ENCODE peak calls at places on chromosomes 13 and 19, in seven cellular contexts. M is uterus, O is endothelial cell of umbilical vein, U is HCT116, F is transverse colon, Z is H1, Y is K562. T is an unnamed sample.

GRCh38 chr19:49581007-49581508 is at the start of gene PRRG2:
- DNase-seq in Y (peak; percentile 19), Z (peak; percentile 72), M (peak; percentile 25), O (no peak), U (peak; percentile 62), F (peak; percentile 70), T (no peak)

GRCh38 chr13:113652404-113653263 is 5.4 kb downstream of the ATP4B start:
- DNase-seq in F (peak; percentile 2), Y (no peak), U (no peak), O (no peak), Z (no peak), M (no peak), T (no peak)

GRCh38 chr19:4829001-4829712 is 2.4 kb downstream of the TICAM1 start:
- DNase-seq in U (no peak), F (peak; percentile 59), O (no peak), Z (no peak), Y (peak; percentile 6), M (no peak), T (no peak)

GRCh38 chr13:74273591-74273990 is 139.4 kb upstream of the KLF12 start:
- DNase-seq in M (no peak), U (no peak), Z (no peak), O (no peak), Y (no peak), F (no peak), T (no peak)

GRCh38 chr19:8209111-8209964 is at the start of gene CERS4:
- DNase-seq in O (no peak), M (peak; percentile 85), F (peak; percentile 76), Y (peak; percentile 97), U (no peak), Z (peak; percentile 92), T (peak; percentile 94)

GRCh38 chr13:82614086-82614485 is 1268.2 kb downstream of the SLITRK1 start:
- DNase-seq in M (no peak), Z (no peak), Y (no peak), U (no peak), F (no peak), O (no peak), T (no peak)

GRCh38 chr13:61950828-61951227 is 535.2 kb upstream of the PCDH20 start:
- DNase-seq in F (no peak), U (no peak), O (no peak), M (no peak), Y (no peak), Z (no peak), T (no peak)

GRCh38 chr13:79987761-79988160 is 353.2 kb downstream of the SPRY2 start:
- DNase-seq in U (no peak), O (no peak), F (no peak), Y (no peak), Z (no peak), M (no peak), T (no peak)

GRCh38 chr19:12669272-12670158 is 2.9 kb downstream of the WDR83 start:
- DNase-seq in O (peak; percentile 86), Y (peak; percentile 58), F (peak; percentile 81), M (peak; percentile 78), Z (peak; percentile 81), U (peak; percentile 82), T (peak; percentile 96)

GRCh38 chr19:35266904-35267817 is 1.6 kb upstream of the USF2 start:
- DNase-seq in U (no peak), F (peak; percentile 61), M (peak; percentile 66), Y (peak; percentile 71), Z (peak; percentile 70), O (peak; percentile 10), T (peak; percentile 91)

GRCh38 chr13:43365042-43365344 is 341.6 kb downstream of the DNAJC15 start:
- DNase-seq in Y (no peak), Z (no peak), U (no peak), M (no peak), O (no peak), F (no peak), T (no peak)

GRCh38 chr13:72390909-72391308 is 336.5 kb downstream of the MZT1 start:
- DNase-seq in Z (no peak), O (no peak), Y (no peak), F (no peak), M (no peak), U (peak; percentile 48), T (no peak)

GRCh38 chr13:42486711-42487198 is 87.2 kb upstream of the TNFSF11 start:
- DNase-seq in U (no peak), Y (no peak), M (no peak), F (no peak), O (peak; percentile 87), Z (no peak), T (no peak)

GRCh38 chr13:71712988-71713653 is 153.9 kb downstream of the DACH1 start:
- DNase-seq in M (no peak), Y (no peak), U (no peak), Z (no peak), O (peak; percentile 92), F (no peak), T (no peak)

GRCh38 chr13:22422023-22422422 is 751.1 kb downstream of the FGF9 start:
- DNase-seq in Y (no peak), F (no peak), U (no peak), M (no peak), Z (no peak), O (no peak), T (no peak)

GRCh38 chr13:102185375-102185984 is 216.4 kb downstream of the FGF14 start:
- DNase-seq in Z (no peak), U (no peak), M (no peak), Y (no peak), O (no peak), F (no peak), T (no peak)

GRCh38 chr19:27776020-27776419 is 1436.9 kb downstream of the UQCRFS1 start:
- DNase-seq in F (no peak), M (no peak), U (no peak), Y (peak; percentile 50), O (no peak), Z (peak; percentile 58), T (no peak)

GRCh38 chr19:55703790-55704215 is 28.8 kb downstream of the EPN1 start:
- DNase-seq in F (peak; percentile 69), Z (peak; percentile 92), Y (peak; percentile 82), M (no peak), O (peak; percentile 15), U (peak; percentile 4), T (peak; percentile 77)

GRCh38 chr13:48901786-48902185 is 73.9 kb upstream of the FNDC3A start:
- DNase-seq in O (no peak), Y (no peak), F (no peak), M (no peak), U (no peak), Z (no peak), T (no peak)

GRCh38 chr13:48904668-48905290 is 70.9 kb upstream of the FNDC3A start:
- DNase-seq in Y (no peak), F (no peak), U (no peak), O (no peak), Z (no peak), M (no peak), T (no peak)

GRCh38 chr13:48906200-48906599 is 69.5 kb upstream of the FNDC3A start:
- DNase-seq in F (no peak), Y (no peak), M (no peak), O (no peak), U (no peak), Z (no peak), T (no peak)

DNA sequence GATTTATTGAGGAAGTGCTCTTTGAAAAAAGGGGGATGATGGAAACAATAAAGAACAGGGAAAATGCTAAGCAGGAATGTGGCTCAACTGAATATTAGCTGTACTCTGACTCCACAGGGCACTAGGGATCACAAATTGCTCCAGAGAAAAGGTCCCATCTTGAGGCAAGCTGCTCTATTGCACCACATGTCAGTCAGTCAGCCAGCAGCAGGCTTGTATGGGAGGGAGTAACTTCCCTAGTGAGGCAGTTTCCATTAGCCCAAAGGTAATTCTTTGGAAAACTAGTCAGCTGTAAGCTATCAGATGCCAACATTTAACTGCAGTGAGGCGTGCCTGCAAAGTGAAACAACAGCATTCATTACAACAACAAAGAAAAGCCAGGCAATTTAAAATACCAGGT is 73.3 kb upstream of the FNDC3A start:
- DNase-seq in M (no peak), Z (no peak), O (no peak), U (no peak), F (no peak), Y (no peak), T (no peak)
- TF ChIP-seq CTCF in M (no peak), Z (no peak), O (no peak), U (no peak), F (no peak), Y (no peak), T (no peak)

GRCh38 chr13:110560606-110561334 is 752 bp downstream of the RAB20 start:
- DNase-seq in Z (no peak), M (no peak), O (peak; percentile 38), F (peak; percentile 38), Y (no peak), U (no peak), T (no peak)
- TF ChIP-seq POLR2A in Z (no peak), M (no peak), O (no peak), F (peak; percentile 26), Y (no peak), U (no peak), T (no peak)

GRCh38 chr19:1168562-1168873 is 5.5 kb downstream of the SBNO2 start:
- DNase-seq in M (no peak), O (no peak), U (no peak), F (no peak), Y (no peak), Z (no peak), T (no peak)
- H3K4me3 ChIP-seq in M (peak overlapping the region; percentile 34), O (no peak overlapping the region), U (no peak overlapping the region), F (no peak overlapping the region), Y (no peak overlapping the region), Z (no peak overlapping the region), T (no peak overlapping the region)

GRCh38 chr19:42322305-42322704 is 3.1 kb upstream of the MEGF8 start:
- DNase-seq in Y (no peak), M (no peak), O (no peak), U (no peak), Z (no peak), F (no peak), T (no peak)

GRCh38 chr19:42323473-42323851 is 2.0 kb upstream of the MEGF8 start:
- DNase-seq in M (no peak), Y (no peak), Z (peak; percentile 82), U (no peak), O (no peak), F (peak; percentile 21), T (no peak)

GRCh38 chr19:42325308-42325895 is at the start of gene MEGF8:
- DNase-seq in Z (peak; percentile 96), M (peak; percentile 99), Y (peak; percentile 97), O (peak; percentile 100), F (peak; percentile 99), U (peak; percentile 97), T (peak; percentile 96)

GRCh38 chr19:42324655-42325307 is 654 bp upstream of the MEGF8 start:
- DNase-seq in Y (no peak), F (peak; percentile 22), O (no peak), M (peak; percentile 33), Z (peak; percentile 60), U (no peak), T (no peak)

DNA sequence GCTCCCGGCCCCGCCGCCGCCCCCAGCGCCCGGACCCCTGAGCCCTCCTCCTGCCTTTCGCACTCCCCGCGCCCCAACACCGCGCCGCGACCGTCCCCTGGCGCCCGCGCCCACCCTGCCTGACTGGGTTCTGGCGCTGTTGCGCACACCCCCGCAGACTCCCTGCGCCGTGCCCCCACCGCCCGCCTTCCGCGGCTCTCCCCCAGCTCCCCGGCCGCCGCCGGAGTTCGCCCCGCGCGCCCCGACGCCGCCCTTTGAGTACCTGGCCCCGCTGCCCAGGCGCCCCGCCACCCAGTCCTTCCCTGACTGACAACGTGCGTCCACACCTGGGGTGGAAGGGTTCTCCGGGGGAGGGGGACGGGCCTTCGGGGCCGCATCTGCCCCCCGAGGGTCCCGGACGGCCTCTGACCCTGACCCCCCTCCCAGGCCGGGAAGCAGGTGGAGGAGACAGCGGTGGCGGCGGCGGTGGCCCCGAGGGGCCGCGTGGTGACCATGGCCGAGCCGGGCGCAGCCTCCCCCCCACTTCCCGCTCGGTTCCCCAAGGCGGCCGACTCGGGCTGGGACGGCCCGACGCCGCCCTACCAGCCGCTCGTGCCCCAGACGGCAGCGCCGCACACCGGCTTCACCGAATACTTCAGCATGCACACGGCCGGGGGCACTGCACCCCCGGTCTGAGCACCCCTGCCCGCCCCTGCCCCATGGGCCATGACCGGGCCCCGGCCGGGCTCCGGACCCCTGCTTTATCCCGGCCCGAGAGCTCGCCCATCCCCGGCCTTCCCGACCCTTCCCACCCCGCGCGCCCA is 1.4 kb upstream of the MEGF8 start:
- DNase-seq in M (no peak), F (peak; percentile 32), U (no peak), Z (peak; percentile 72), Y (no peak), O (no peak), T (no peak)
- TF ChIP-seq CTCF in M (no peak), F (no peak), U (no peak), Z (peak; percentile 30), Y (no peak), O (no peak), T (no peak)